ENCODE peak calls at places on chromosome 20, in five cellular contexts. F is neural progenitor cell, V is PC-3, B is spleen, G is endothelial cell of umbilical vein. E is an unnamed sample. For H3K4me1, the result is how much of the 10 kb centered on the place peaks cover.

GRCh38 chr20:62183426-62184142 is 756 bp downstream of the MTG2 start:
- DNase-seq in B (peak), G (peak), V (no peak), F (peak), E (no peak)

GRCh38 chr20:37954626-37955025 is 51.7 kb downstream of the VSTM2L start:
- DNase-seq in V (no peak), G (no peak), B (peak), F (no peak), E (no peak)

GRCh38 chr20:46213946-46214830 is 94.1 kb downstream of the CDH22 start:
- DNase-seq in G (no peak), F (no peak), B (no peak), V (no peak), E (no peak)

GRCh38 chr20:58094160-58094559 is 134.3 kb downstream of the ANKRD60 start:
- DNase-seq in V (no peak), G (no peak), B (no peak), F (no peak), E (no peak)

GRCh38 chr20:45436732-45437485 is 21.0 kb downstream of the PIGT start:
- DNase-seq in B (peak), F (peak), G (peak), V (peak), E (peak)

GRCh38 chr20:46013826-46014516 is 5.3 kb downstream of the MMP9 start:
- DNase-seq in B (peak), V (peak), G (peak), F (peak), E (peak)

GRCh38 chr20:5719861-5720401 is 30.3 kb upstream of the SHLD1 start:
- DNase-seq in B (no peak), F (no peak), V (peak), G (no peak), E (no peak)

GRCh38 chr20:24805456-24806233 is 143.4 kb upstream of the CST7 start:
- DNase-seq in G (no peak), F (no peak), B (peak), V (no peak), E (no peak)

GRCh38 chr20:8032499-8032898 is 12.9 kb upstream of the TMX4 start:
- DNase-seq in G (no peak), F (no peak), B (no peak), V (no peak), E (no peak)

GRCh38 chr20:4697189-4697873 is 24.4 kb upstream of the PRND start:
- DNase-seq in F (no peak), V (no peak), G (no peak), B (no peak), E (no peak)

GRCh38 chr20:10171864-10172751 is 46.5 kb upstream of the SNAP25 start:
- DNase-seq in B (peak), F (peak), V (peak), G (peak), E (peak)

GRCh38 chr20:51563597-51564332 is 21.2 kb upstream of the NFATC2 start:
- DNase-seq in B (no peak), F (peak), V (peak), G (peak), E (no peak)

DNA sequence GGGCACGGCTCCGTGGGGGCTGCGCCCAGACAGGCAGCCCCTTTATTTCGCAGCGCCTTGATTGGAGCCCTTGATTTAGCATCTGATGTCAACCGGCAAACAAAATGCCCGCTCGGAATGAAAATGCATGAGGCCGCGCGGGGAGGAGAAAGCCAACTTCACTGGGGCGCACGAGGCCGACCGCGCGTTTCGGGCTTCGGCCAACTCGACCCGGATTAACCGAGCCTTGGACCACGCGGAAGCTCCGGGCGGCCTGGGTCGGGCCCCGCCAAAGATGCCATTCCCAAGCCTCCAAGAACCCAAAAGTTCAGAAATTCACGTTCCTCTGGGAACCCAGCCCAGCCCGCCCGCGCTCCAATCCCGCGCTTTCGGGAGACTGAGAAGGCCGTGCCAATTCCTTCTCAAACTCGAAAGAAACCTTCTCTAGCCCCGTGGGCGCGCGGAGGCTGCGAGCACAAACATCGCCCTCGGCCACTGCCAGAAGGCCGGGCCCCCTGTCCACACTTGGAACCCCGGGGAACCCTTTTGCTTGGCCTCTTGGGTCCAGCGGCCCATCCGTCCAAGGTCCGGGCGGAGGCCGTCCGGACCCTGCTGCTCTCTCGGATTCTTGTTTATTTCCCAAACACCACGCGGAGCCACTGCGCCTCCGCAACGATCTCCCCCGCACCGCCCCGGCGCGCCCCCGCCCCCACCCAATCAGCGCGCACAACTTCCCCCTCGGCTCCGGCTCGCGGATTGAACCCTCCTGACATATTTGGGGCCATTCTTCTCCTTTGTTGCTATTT is 816 bp upstream of the INSM1 start:
- DNase-seq in V (no peak), G (no peak), B (no peak), F (peak), E (no peak)
- H3K4me1 ChIP-seq in V (under half), G (under half), B (half or more), F (under half), E (under half)

GRCh38 chr20:3275966-3276365 is 37.0 kb upstream of the SLC4A11 start:
- DNase-seq in B (no peak), F (no peak), V (no peak), G (no peak), E (no peak)
- H3K27ac ChIP-seq in B (no peak), F (no peak), V (no peak), G (no peak), E (no peak)

GRCh38 chr20:32062776-32063170 is 10.7 kb downstream of the HCK start:
- DNase-seq in V (no peak), F (no peak), B (peak), G (no peak), E (peak)
- TF ChIP-seq CTCF in V (no peak), F (no peak), B (no peak), G (no peak), E (no peak)

DNA sequence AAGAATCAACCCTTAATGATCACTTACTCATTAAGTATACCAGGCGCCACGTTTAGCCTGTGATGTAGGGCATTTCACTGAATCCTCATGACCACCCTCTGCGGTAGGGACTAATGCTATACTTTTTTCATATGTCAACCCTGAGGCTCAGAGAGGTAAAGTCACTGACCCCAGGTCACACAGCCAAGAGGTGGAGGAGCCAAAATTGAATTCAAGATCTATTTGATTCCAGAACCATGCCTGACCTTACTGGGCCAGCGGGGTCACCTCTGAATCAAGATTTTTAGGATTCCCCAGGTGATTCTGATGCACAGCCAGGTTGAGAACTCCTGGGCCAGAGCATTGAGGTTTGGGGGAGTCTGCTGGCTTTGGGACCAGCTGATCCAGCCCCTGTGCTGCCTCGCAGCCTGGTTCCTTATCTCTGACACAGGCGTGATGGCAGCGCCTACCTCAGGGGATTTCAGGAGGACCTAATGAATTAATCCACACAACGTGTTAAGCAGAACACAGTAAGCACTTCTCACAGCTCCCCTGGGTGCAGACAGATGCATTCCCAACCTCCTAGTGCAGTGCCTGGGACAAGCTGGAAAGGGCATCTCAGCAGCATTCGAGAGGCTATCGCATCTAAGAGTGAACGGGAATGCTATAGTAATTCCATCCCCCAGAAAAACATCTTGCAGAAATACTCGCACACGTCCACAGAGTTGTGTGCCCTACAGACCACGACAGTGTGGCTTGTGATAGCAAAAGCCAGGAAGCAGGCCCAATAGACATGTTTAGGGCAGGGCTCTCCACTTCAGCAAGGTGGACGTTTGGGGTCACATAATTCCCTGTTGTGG is 101.4 kb upstream of the PTPN1 start:
- DNase-seq in B (no peak), G (no peak), F (no peak), V (no peak), E (no peak)
- H3K4me1 ChIP-seq in B (under half), G (under half), F (under half), V (under half), E (under half)

GRCh38 chr20:9052136-9052535 is 16.8 kb upstream of the PLCB4 start:
- DNase-seq in V (no peak), G (no peak), F (no peak), B (no peak), E (no peak)
- H3K27ac ChIP-seq in V (peak), G (no peak), F (no peak), B (no peak), E (no peak)

E was measured in upper lobe of right lung.